ENCODE peak calls at places on chromosome 3, in nine cellular contexts. Q is heart left ventricle, V is HepG2, F is gastrocnemius medialis, Z is body of pancreas, I is IMR-90, S is A549, H is stomach, W is breast epithelium. D is an unnamed sample.
A peak's percentile ranks its signal among the peaks of the same experiment; 100 is the strongest.

GRCh38 chr3:161142486-161142885 is 37.3 kb upstream of the B3GALNT1 start:
- DNase-seq in Q (no peak), V (no peak), F (no peak), Z (no peak), I (no peak), S (no peak), H (no peak), W (no peak), D (no peak)

GRCh38 chr3:11477286-11477935 is 166.3 kb downstream of the VGLL4 start:
- DNase-seq in Q (no peak), V (no peak), F (no peak), Z (no peak), I (peak; percentile 96), S (no peak), H (no peak), W (no peak), D (no peak)

GRCh38 chr3:48688737-48689075 is 3.0 kb upstream of the NCKIPSD start:
- DNase-seq in Q (no peak), V (no peak), F (no peak), Z (no peak), I (no peak), S (no peak), H (no peak), W (no peak), D (no peak)

GRCh38 chr3:184693011-184693975 is 18.6 kb downstream of the MAGEF1 start:
- DNase-seq in Q (no peak), V (no peak), F (no peak), Z (no peak), I (no peak), S (no peak), H (no peak), W (no peak), D (no peak)

GRCh38 chr3:186946756-186947375 is 16.5 kb downstream of the ST6GAL1 start:
- DNase-seq in Q (no peak), V (no peak), F (no peak), Z (no peak), I (no peak), S (no peak), H (no peak), W (no peak), D (no peak)

GRCh38 chr3:123789760-123790159 is 94.4 kb downstream of the MYLK start:
- DNase-seq in Q (no peak), V (no peak), F (no peak), Z (no peak), I (peak; percentile 79), S (no peak), H (no peak), W (no peak), D (no peak)

GRCh38 chr3:10311710-10312109 is 9.2 kb downstream of the SEC13 start:
- DNase-seq in Q (no peak), V (no peak), F (no peak), Z (no peak), I (no peak), S (no peak), H (no peak), W (no peak), D (no peak)

GRCh38 chr3:126571078-126571477 is 12.3 kb upstream of the C3orf22 start:
- DNase-seq in Q (no peak), V (no peak), F (no peak), Z (no peak), I (no peak), S (no peak), H (no peak), W (no peak), D (no peak)

GRCh38 chr3:115790759-115791158 is 167.4 kb downstream of the GAP43 start:
- DNase-seq in Q (no peak), V (peak; percentile 84), F (no peak), Z (no peak), I (peak; percentile 99), S (peak; percentile 94), H (no peak), W (no peak), D (peak; percentile 72)

GRCh38 chr3:124826703-124827102 is 60.5 kb downstream of the ITGB5 start:
- DNase-seq in Q (no peak), V (no peak), F (no peak), Z (no peak), I (peak; percentile 93), S (no peak), H (no peak), W (no peak), D (no peak)

GRCh38 chr3:43379343-43379742 is 93.0 kb downstream of the SNRK start:
- DNase-seq in Q (no peak), V (no peak), F (no peak), Z (no peak), I (peak; percentile 82), S (no peak), H (no peak), W (no peak), D (no peak)

GRCh38 chr3:150965436-150965835 is 7.1 kb downstream of the CLRN1 start:
- DNase-seq in Q (no peak), V (no peak), F (no peak), Z (no peak), I (no peak), S (no peak), H (no peak), W (no peak), D (no peak)

GRCh38 chr3:76387000-76387399 is 601.7 kb upstream of the ZNF717 start:
- DNase-seq in Q (no peak), V (no peak), F (no peak), Z (no peak), I (no peak), S (no peak), H (no peak), W (no peak), D (no peak)

GRCh38 chr3:66666362-66666761 is 165.5 kb upstream of the LRIG1 start:
- DNase-seq in Q (no peak), V (no peak), F (no peak), Z (no peak), I (no peak), S (no peak), H (no peak), W (no peak), D (no peak)

GRCh38 chr3:21750291-21750690 is 719 bp downstream of the ZNF385D start:
- DNase-seq in Q (no peak), V (no peak), F (no peak), Z (no peak), I (peak; percentile 38), S (no peak), H (no peak), W (no peak), D (no peak)

GRCh38 chr3:181487236-181487978 is 224.3 kb upstream of the SOX2 start:
- DNase-seq in Q (no peak), V (no peak), F (no peak), Z (no peak), I (no peak), S (no peak), H (peak; percentile 41), W (no peak), D (peak; percentile 14)

DNA sequence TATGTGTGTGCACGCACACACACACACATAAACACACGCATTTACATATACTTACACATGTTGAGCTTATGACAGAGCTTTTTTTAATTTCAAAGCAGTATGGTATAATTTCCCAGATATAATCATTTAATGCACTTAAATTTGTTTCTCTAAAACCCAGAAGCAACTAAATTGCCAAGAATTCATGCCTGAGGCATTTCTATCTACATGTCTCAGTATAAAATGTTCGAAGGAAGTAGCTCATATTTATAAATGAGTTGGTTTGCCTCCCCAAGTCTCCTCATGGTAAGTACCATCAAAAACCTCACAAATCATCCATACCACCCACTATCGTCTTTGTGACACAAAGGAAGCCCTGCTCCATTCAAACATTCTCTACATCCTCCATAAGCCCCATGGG is 130.6 kb downstream of the RPL22L1 start:
- DNase-seq in Q (no peak), V (no peak), F (no peak), Z (no peak), I (no peak), S (no peak), H (no peak), W (no peak), D (no peak)
- TF ChIP-seq POLR2A in Q (no peak), V (no peak), F (no peak), Z (no peak), I (no peak), S (no peak), H (no peak), W (no peak), D (no peak)

DNA sequence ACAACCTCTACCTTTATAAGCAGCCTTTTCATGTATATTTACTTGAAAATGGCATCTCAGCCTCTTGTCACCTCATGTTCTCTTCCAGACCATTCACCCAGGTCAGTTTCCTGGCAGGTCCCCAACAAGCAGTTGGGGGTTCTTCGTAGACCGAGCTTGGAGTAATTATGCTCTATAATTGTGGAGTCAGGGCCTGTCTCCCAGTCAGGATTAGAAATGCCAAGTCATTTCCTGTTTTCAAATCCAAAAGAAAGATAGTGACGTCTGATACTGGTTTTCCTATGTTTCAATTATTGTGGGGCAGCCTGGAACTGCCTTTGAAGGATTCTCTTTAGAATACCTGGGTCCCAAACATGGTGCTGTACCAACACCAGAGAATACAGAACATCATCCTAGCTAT is 430.6 kb downstream of the MECOM start:
- DNase-seq in Q (no peak), V (no peak), F (no peak), Z (no peak), I (peak; percentile 64), S (no peak), H (no peak), W (no peak), D (no peak)
- TF ChIP-seq POLR2A in Q (no peak), V (no peak), F (no peak), Z (no peak), I (no peak), S (no peak), H (no peak), W (no peak), D (no peak)

DNA sequence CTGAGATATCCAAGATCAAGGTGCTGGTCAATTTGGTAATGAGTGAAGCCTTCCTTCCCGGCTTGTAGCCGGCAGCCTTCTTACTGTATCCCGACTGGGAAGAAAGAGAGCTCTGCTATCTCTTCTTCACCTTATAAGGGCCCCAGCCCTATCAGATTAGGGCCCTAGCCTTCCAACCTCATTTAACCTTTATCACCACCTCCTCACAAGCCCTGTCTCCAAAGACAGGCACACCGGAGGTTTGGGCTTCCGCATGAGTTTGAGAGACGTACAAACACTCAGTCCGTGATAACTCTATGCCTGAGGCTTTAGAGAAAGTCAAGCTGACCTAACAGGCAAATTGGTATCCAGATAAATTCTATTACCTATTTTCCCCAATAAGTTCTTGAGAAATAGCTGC is 243.9 kb downstream of the OPA1 start:
- DNase-seq in Q (no peak), V (no peak), F (no peak), Z (no peak), I (no peak), S (no peak), H (no peak), W (no peak), D (no peak)
- TF ChIP-seq POLR2A in Q (no peak), V (no peak), F (no peak), Z (no peak), I (no peak), S (no peak), H (no peak), W (no peak), D (no peak)

DNA sequence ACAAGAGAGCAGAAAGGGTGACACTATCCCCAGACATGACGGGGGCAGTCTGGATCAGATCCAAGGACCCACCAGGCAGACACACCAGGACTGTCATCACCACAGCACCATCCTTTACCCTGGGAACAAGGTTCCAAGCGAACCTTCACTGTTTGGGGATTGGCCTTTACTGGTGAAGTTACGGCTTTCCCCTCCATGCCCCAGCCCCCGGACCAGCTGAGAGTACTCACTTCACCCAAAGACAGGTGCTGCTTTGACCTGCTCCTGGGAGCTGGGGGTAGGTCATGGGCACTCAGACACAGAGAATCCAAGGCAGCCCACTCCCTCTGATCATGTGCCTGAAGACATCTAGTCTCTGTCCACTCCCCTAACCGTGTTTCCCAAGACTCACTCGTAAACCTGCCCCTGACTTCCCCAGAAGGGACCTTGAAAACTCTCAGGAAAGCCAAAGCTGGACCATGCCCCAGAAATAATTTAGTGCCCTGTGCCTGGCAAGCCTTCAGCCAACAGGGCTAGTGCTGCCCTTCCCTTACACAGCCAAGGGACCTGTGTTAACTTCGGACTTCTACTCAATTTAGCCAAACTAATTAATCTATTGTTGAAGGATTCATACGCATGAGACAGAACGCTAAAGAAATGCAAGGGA is 2.8 kb downstream of the RRP9 start:
- DNase-seq in Q (no peak), V (no peak), F (no peak), Z (no peak), I (no peak), S (no peak), H (peak; percentile 14), W (no peak), D (no peak)
- TF ChIP-seq POLR2A in Q (no peak), V (no peak), F (no peak), Z (no peak), I (no peak), S (no peak), H (no peak), W (no peak), D (no peak)